ENCODE peak calls at places on chromosome 15, in four cellular contexts. L is dorsolateral prefrontal cortex, Z is choroid plexus epithelial cell, G is lower lobe of right lung. V is an unnamed sample.
A peak's percentile ranks its signal among the peaks of the same experiment; 100 is the strongest.

GRCh38 chr15:95196176-95196915 is 965.0 kb downstream of the MCTP2 start:
- DNase-seq in L (no peak), Z (no peak), G (no peak), V (no peak)

GRCh38 chr15:55530861-55531313 is 22.9 kb upstream of the DNAAF4 start:
- DNase-seq in L (no peak), Z (peak; percentile 20), G (no peak), V (no peak)

GRCh38 chr15:54026258-54026657 is 48.0 kb downstream of the UNC13C start:
- DNase-seq in L (no peak), Z (no peak), G (no peak), V (no peak)

GRCh38 chr15:88636039-88636438 is 2.8 kb upstream of the ISG20 start:
- DNase-seq in L (no peak), Z (no peak), G (peak; percentile 61), V (no peak)

GRCh38 chr15:40630313-40630712 is 36.3 kb downstream of the KNL1 start:
- DNase-seq in L (no peak), Z (peak; percentile 77), G (no peak), V (no peak)

GRCh38 chr15:79124388-79124787 is 33.8 kb upstream of the RASGRF1 start:
- DNase-seq in L (no peak), Z (no peak), G (no peak), V (no peak)

GRCh38 chr15:65862682-65863081 is 6.6 kb upstream of the RAB11A start:
- DNase-seq in L (no peak), Z (peak; percentile 86), G (no peak), V (peak; percentile 64)

GRCh38 chr15:65650312-65651041 is 28.7 kb downstream of the SLC24A1 start:
- DNase-seq in L (no peak), Z (no peak), G (no peak), V (peak; percentile 4)

GRCh38 chr15:62482715-62483429 is 317.8 kb upstream of the C2CD4B start:
- DNase-seq in L (no peak), Z (peak; percentile 47), G (no peak), V (peak; percentile 73)

GRCh38 chr15:55116636-55117035 is 80.1 kb downstream of the RSL24D1 start:
- DNase-seq in L (no peak), Z (no peak), G (no peak), V (no peak)

GRCh38 chr15:72604794-72605193 is 49.7 kb upstream of the GOLGA6B start:
- DNase-seq in L (no peak), Z (peak; percentile 7), G (no peak), V (no peak)

GRCh38 chr15:31280037-31280830 is 46.4 kb upstream of the KLF13 start:
- DNase-seq in L (peak; percentile 93), Z (no peak), G (no peak), V (no peak)

GRCh38 chr15:62999923-63000484 is 42.5 kb upstream of the TPM1 start:
- DNase-seq in L (no peak), Z (no peak), G (no peak), V (no peak)

GRCh38 chr15:96337354-96337990 is 7.0 kb downstream of the NR2F2 start:
- DNase-seq in L (no peak), Z (peak; percentile 13), G (no peak), V (no peak)

GRCh38 chr15:89003865-89004725 is 84.2 kb upstream of the ABHD2 start:
- DNase-seq in L (no peak), Z (peak; percentile 83), G (no peak), V (peak; percentile 45)

GRCh38 chr15:67550522-67550921 is 8.0 kb downstream of the MAP2K5 start:
- DNase-seq in L (no peak), Z (peak; percentile 48), G (no peak), V (no peak)

GRCh38 chr15:44327578-44327977 is 39.1 kb downstream of the GOLM2 start:
- DNase-seq in L (no peak), Z (no peak), G (no peak), V (no peak)

GRCh38 chr15:63605816-63606215 is 8.6 kb downstream of the FBXL22 start:
- DNase-seq in L (no peak), Z (no peak), G (no peak), V (peak; percentile 55)

GRCh38 chr15:95017950-95018349 is 786.6 kb downstream of the MCTP2 start:
- DNase-seq in L (no peak), Z (no peak), G (peak; percentile 60), V (no peak)

GRCh38 chr15:60128000-60128376 is 123.9 kb downstream of the FOXB1 start:
- DNase-seq in L (no peak), Z (no peak), G (no peak), V (no peak)

DNA sequence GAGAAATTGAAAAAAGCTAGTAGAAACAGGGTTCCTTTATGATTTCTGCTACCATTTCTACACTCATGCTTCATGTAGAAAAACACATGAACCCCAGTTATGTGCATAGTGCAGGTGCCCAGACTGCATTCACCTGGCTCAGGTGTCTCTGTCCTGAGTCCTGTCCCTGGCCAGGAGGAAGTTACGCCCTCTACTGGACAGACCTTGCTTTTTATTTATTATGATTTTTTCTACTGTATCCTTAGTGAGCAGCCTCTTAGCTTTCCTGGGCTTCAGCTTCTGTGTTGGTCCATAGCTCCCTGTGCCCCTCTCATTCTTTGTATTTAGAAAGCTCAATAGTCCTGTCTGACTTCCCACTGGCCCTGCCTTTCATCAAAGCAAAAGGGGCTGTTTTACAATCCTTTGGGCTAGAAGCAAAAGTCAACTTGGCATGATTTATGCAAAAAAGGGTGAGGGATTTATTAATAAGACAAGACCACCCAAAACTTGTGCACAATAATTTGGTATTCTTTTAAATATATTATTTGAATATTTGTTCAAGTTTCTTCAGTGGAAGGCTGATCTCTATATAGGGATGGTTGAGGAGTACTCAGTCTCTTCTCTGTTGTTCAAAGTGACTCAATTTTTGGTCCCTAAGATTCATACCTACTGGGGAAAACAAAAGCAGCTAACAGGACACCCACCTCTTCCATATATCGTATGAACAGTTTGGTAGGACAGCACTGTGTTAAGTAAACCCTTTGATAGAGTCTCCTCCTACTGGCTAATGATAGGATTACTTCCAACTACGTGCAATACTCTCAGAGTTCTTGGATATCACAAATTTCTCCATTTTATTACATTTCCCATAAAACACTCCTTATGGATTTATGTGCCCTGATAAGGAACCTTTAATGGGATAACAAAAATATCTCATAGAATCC is 200.5 kb upstream of the GOLGA6L4 start:
- DNase-seq in L (no peak), Z (peak; percentile 86), G (no peak), V (peak; percentile 34)
- TF ChIP-seq CTCF in L (no peak), Z (peak; percentile 70), G (peak; percentile 25), V (peak; percentile 33)

DNA sequence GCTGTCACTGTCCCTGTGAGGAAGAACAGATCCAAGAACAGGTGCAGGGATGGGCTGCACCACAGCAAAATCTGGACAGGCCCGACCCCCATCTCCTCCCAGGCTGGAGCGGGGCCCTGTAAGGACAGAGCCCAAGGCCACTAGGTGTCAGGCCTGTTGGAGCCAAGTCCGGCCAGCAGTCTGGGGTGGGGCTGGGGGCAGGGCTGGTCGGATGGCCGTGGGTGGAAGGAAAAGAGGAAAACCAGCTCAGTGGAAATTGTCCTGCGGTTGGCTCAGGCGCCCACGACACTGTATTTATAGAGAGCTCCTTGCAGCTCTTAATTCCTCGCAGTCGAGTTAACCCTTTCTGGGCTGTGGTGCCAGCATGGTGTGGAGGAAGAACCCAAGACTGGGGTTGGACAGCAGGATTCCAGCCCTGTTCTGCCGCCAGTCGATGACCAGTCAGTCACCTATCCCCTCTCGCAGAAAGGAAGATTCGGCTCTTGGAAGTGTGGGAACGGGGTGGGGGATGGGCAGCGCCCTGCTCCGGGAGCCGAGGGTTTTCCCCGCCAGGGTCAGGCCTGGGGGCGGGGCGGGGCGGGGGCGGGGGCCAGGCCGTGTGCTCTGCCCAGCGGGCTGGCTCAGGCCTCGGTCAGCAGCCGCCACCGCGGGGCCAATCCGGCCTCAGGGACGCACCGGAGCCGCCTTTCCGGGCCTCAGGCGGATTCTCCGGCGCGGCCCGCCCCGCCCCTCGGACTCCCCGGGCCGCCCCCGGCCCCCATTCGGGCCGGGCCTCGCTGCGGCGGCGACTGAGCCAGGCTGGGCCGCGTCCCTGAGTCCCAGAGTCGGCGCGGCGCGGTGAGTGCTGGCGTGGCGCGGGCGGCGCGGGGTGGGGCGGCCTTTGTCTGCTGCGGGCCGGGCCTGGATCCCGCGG is at the start of gene CD276:
- DNase-seq in L (peak; percentile 72), Z (peak; percentile 63), G (peak; percentile 90), V (peak; percentile 85)
- TF ChIP-seq CTCF in L (no peak), Z (peak; percentile 43), G (peak; percentile 32), V (peak; percentile 8)

GRCh38 chr15:68658641-68659358 is 80.0 kb downstream of the CORO2B start:
- DNase-seq in L (peak; percentile 14), Z (no peak), G (no peak), V (no peak)
- TF ChIP-seq CTCF in L (no peak), Z (peak; percentile 20), G (no peak), V (no peak)

GRCh38 chr15:19987389-19988048 is 554.1 kb downstream of the GOLGA6L6 start:
- DNase-seq in L (no peak), Z (no peak), G (no peak), V (no peak)
- TF ChIP-seq CTCF in L (no peak), Z (no peak), G (no peak), V (no peak)

GRCh38 chr15:77649610-77650009 is 16.9 kb upstream of the LINGO1 start:
- DNase-seq in L (no peak), Z (no peak), G (no peak), V (no peak)

GRCh38 chr15:77647961-77648360 is 15.2 kb upstream of the LINGO1 start:
- DNase-seq in L (no peak), Z (no peak), G (no peak), V (no peak)

GRCh38 chr15:77653832-77654480 is 21.2 kb upstream of the LINGO1 start:
- DNase-seq in L (no peak), Z (no peak), G (no peak), V (no peak)

GRCh38 chr15:77649019-77649418 is 16.3 kb upstream of the LINGO1 start:
- DNase-seq in L (no peak), Z (no peak), G (no peak), V (no peak)

GRCh38 chr15:77650285-77650684 is 17.6 kb upstream of the LINGO1 start:
- DNase-seq in L (no peak), Z (peak; percentile 35), G (no peak), V (no peak)
- TF ChIP-seq CTCF in L (no peak), Z (peak; percentile 47), G (no peak), V (no peak)

GRCh38 chr15:38186505-38186904 is 66.1 kb upstream of the SPRED1 start:
- DNase-seq in L (no peak), Z (no peak), G (no peak), V (no peak)

GRCh38 chr15:38187646-38188313 is 64.9 kb upstream of the SPRED1 start:
- DNase-seq in L (no peak), Z (no peak), G (no peak), V (no peak)

GRCh38 chr15:38182900-38183299 is 69.7 kb upstream of the SPRED1 start:
- DNase-seq in L (no peak), Z (no peak), G (no peak), V (no peak)
- TF ChIP-seq CTCF in L (no peak), Z (no peak), G (no peak), V (no peak)

GRCh38 chr15:45666119-45666875 is 31.5 kb downstream of the SQOR start:
- DNase-seq in L (no peak), Z (no peak), G (no peak), V (no peak)
- TF ChIP-seq CTCF in L (no peak), Z (peak; percentile 2), G (no peak), V (no peak)

GRCh38 chr15:56613826-56614225 is 119.5 kb downstream of the ZNF280D start:
- DNase-seq in L (no peak), Z (no peak), G (no peak), V (no peak)

GRCh38 chr15:56617628-56618027 is 115.7 kb downstream of the ZNF280D start:
- DNase-seq in L (no peak), Z (no peak), G (no peak), V (no peak)

GRCh38 chr15:56619881-56620280 is 113.4 kb downstream of the ZNF280D start:
- DNase-seq in L (no peak), Z (peak; percentile 11), G (no peak), V (no peak)

GRCh38 chr15:56616551-56616950 is 116.8 kb downstream of the ZNF280D start:
- DNase-seq in L (no peak), Z (no peak), G (no peak), V (no peak)
- TF ChIP-seq CTCF in L (no peak), Z (no peak), G (no peak), V (no peak)

GRCh38 chr15:41972341-41973237 is at the start of gene EHD4:
- DNase-seq in L (peak; percentile 98), Z (peak; percentile 99), G (peak; percentile 99), V (peak; percentile 96)
- TF ChIP-seq CTCF in L (peak; percentile 40), Z (peak; percentile 29), G (peak; percentile 49), V (peak; percentile 19)

V was measured in GM13976.